ENCODE peak calls at places on chromosomes 5 and 9, in four cellular contexts. Q is fibroblast of pulmonary artery, I is fibroblast of villous mesenchyme, G is HepG2. C is an unnamed sample.

GRCh38 chr9:134751630-134752029 is 110.0 kb downstream of the COL5A1 start:
- DNase-seq in Q (no peak), G (no peak), I (no peak), C (no peak)

GRCh38 chr5:151023047-151023615 is 2.7 kb downstream of the GPX3 start:
- DNase-seq in Q (peak; percentile 76), G (no peak), I (peak; percentile 91), C (no peak)

GRCh38 chr5:675876-676698 is 17.1 kb downstream of the TPPP start:
- DNase-seq in Q (no peak), I (no peak), G (no peak), C (no peak)

GRCh38 chr5:138282918-138283742 is 8.7 kb upstream of the GFRA3 start:
- DNase-seq in G (peak; percentile 68), Q (peak; percentile 80), I (peak; percentile 63), C (peak; percentile 58)

GRCh38 chr9:13181652-13182051 is 97.8 kb downstream of the MPDZ start:
- DNase-seq in G (peak; percentile 39), I (peak; percentile 20), Q (peak; percentile 35), C (peak; percentile 23)

GRCh38 chr9:99561435-99562262 is 260.0 kb upstream of the NR4A3 start:
- DNase-seq in G (no peak), Q (no peak), I (no peak), C (no peak)

GRCh38 chr9:124340219-124341069 is 74.8 kb downstream of the PSMB7 start:
- DNase-seq in Q (no peak), I (no peak), G (no peak), C (no peak)

GRCh38 chr5:146724975-146725374 is 153.6 kb downstream of the PPP2R2B start:
- DNase-seq in G (no peak), Q (peak; percentile 23), I (no peak), C (no peak)

GRCh38 chr9:137062384-137062783 is 8.0 kb downstream of the SAPCD2 start:
- DNase-seq in G (no peak), Q (no peak), I (no peak), C (no peak)

GRCh38 chr9:133584559-133585476 is 24.4 kb downstream of the FAM163B start:
- DNase-seq in I (no peak), Q (peak; percentile 44), G (no peak), C (no peak)

GRCh38 chr9:34171753-34172535 is 6.9 kb upstream of the UBAP1 start:
- DNase-seq in I (no peak), Q (no peak), G (no peak), C (no peak)

GRCh38 chr5:35354751-35355150 is 124.5 kb upstream of the PRLR start:
- DNase-seq in Q (no peak), G (no peak), I (peak; percentile 84), C (peak; percentile 23)

GRCh38 chr5:38323645-38324295 is 65.4 kb downstream of the EGFLAM start:
- DNase-seq in I (peak; percentile 71), G (no peak), Q (peak; percentile 39), C (peak; percentile 89)

GRCh38 chr5:95631991-95632675 is 12.2 kb downstream of the GPR150 start:
- DNase-seq in I (no peak), Q (peak; percentile 73), G (peak; percentile 24), C (peak; percentile 44)

DNA sequence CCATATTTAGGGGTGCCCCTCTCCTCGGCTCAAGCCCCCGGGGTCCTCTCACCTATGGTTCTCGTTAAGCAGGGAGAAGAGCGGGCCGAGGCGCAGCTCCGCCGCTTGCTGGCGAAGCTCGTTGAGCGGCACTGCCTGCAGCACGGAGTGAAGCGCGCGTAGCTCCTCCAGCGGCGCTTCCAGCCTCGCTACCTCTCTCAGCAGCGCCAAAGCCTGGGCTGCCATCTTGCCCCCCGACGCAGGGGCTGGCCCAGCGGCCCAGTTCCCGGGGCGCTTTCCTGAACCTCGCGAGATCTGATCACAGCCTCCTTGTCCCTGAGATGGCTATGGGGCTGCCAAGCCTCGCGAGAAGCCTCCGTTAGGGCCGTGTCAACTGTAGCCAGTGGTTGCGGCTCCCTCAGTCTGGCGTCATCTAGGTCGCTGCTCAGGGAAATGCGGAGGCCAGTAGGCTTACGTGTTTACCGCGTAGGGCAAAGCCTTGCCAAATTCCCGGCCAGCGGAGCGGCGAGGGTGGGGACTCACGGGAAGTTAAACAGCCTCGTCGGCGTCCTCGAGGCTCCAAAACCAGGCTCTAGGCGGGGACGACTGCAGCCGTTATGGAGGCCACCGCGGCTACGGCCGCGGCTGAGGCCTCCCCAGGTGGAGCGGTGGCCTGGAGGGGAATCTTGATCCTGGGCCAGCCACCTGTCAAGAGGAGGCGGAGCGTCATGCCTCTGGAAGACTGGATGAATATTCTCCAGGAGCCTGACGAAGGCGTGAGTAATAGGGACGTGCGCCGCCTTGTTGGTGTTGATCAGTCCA is at the start of gene PSMD5:
- DNase-seq in G (peak; percentile 94), I (peak; percentile 100), Q (peak; percentile 99), C (peak; percentile 100)
- TF ChIP-seq CTCF in G (peak; percentile 48), I (no peak), Q (no peak), C (no peak)

DNA sequence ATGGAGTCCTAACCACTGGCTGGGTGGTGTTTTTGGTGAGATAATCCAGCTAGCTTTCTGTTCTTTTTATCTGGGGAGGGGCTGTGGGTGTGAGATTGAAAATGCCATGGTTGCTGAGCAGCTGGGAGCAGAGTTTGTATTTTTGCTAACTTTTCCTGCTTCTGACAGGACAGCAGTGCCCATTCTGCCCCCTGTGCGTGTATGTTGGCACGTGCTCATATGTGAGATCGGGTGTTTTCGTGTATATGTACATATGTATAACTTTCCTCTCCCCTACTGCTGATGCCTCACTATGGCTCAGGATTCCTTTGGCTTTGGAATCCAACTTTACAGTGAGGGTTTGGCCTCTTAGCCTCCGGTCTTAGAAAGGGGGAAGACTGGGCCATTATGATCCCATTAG is 38.3 kb downstream of the RGS3 start:
- DNase-seq in Q (no peak), I (no peak), G (no peak), C (no peak)
- H3K4me3 ChIP-seq in Q (peak overlapping the region; percentile 25), I (no peak overlapping the region), G (no peak overlapping the region), C (no peak overlapping the region)

DNA sequence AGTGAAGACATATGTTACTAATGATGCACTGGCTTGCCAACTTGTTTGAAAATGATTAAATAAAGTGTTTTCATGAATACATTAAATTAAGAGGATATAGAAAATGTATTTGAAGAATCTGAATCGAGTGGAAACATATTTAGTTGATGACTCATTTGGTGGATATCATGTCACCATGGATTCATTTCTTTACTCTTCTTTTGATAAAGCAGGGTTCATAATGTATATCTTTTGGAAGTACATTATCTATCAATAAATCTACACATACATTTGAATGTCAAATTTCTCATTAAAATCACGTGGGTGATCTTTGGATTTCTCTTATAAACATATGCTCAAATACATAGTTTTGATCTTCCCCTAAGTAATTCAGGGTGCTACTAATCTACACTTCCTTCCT is 1148.1 kb upstream of the ACO1 start:
- DNase-seq in G (no peak), I (no peak), Q (no peak), C (no peak)
- TF ChIP-seq CTCF in G (no peak), I (no peak), Q (no peak), C (no peak)

DNA sequence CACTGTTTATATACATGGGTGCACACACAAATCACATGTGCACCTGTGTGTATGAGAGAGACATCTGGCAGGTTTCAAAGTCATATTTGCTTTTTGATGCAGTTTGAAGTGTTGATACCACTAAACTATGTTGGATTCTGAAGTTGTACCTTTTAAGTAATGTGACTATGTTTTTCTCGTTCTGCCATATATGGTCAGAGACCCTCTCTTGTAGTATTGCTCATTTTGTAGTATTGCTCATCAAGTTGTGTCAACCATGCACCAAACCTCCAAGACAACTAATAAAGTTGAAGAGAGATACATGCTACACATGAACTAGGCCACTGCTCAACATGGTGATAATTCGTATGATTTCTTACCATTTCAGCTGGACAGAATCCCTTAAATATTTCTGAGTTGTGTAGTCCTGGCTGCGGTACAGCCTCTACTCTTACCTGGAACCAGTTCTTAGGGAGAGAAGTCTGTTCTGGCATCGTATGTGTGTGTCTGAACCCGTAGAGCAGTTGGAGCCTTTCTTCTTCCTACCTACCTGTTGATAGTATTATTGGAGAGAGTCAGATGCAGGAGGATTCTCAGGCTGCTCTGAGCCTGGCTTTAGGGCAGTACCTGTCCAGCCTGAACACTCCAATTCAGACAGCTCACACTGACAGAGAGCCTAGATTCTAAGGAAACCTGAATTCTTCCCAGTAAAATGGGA is 190.3 kb downstream of the CD180 start:
- DNase-seq in Q (no peak), G (no peak), I (no peak), C (no peak)
- H3K4me3 ChIP-seq in Q (no peak overlapping the region), G (peak overlapping the region; percentile 74), I (no peak overlapping the region), C (no peak overlapping the region)

DNA sequence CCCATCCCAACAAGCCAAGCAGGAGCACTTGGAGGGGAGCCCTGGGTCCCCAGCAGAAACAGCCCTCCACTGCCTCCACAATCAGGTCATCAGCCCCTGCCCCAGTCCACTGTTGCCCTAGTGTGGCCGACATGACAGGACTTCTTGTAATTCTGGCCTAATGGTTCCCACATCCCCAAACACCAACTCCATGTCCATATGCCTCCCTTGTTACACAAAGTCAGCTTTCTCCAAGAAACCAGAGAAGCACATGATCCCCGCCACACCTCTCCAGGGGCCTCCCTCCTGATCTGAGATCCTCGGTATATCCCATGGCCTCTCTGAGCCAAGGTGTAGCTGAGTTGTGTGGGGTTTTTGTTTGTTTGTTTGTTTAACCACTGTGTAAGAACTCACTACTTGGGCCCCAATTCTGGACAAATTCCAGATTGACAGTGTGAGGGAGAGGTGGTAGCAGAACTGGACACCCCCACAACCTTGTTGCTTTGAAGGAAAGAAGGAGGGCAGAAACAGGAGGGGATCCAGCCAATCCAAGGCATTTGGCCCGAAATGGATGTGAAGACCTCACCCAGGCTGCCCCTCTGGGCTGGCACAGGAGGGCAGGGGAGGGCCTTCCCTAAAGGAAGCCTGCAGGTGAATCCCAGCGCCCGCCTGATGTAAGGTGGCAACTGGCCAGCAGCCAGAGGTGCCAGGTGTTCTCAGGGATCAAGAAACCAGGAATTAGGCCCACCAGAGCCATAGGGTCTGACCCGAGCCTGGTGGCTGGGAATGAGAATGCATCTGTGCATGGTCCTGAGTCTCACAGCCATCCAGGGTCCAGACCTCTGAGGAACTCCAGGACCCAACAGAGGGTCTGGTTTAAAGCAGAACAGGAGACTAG is 13.5 kb downstream of the IRF1 start:
- DNase-seq in Q (no peak), G (no peak), I (no peak), C (no peak)
- TF ChIP-seq CTCF in Q (no peak), G (no peak), I (peak; percentile 7), C (no peak)

DNA sequence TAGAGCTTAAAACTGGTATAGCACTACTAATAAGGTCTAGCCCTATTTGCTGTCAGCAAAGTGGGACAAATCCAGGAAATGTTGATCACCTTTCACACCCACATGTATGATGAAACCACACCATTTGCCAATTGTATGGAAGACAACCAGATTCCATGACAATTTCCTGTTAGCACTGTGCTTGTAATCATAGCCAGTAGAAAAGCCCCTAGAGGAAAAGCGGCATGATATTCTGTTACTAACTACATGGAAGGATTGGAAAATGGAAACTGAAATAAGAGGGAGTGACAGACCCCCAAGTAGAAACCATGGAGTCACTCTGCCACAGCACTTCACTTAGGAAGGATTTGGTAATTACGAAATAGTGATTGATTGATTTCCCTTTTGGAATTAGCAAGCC is 923 bp downstream of the SPATA6L start:
- DNase-seq in G (no peak), I (peak; percentile 36), Q (peak; percentile 87), C (peak; percentile 60)
- H3K4me3 ChIP-seq in G (no peak overlapping the region), I (no peak overlapping the region), Q (peak overlapping the region; percentile 63), C (no peak overlapping the region)

GRCh38 chr5:173691931-173692330 is 75.5 kb upstream of the BOD1 start:
- DNase-seq in G (no peak), Q (no peak), I (no peak), C (no peak)
- TF ChIP-seq CTCF in G (no peak), Q (no peak), I (no peak), C (no peak)

GRCh38 chr5:143397302-143398052 is 6.0 kb downstream of the NR3C1 start:
- DNase-seq in Q (no peak), G (peak; percentile 49), I (no peak), C (no peak)
- H3K4me3 ChIP-seq in Q (peak overlapping the region; percentile 84), G (peak overlapping the region; percentile 36), I (peak overlapping the region; percentile 94), C (peak overlapping the region; percentile 91)

C was measured in AG10803.